ENCODE peak calls at places on chromosomes 4 and X, in four cellular contexts. One of them, this sample, is unnamed.
A peak's percentile ranks its signal among the peaks of the same experiment; 100 is the strongest.

GRCh38 chrX:2345562-2345961 is 155.2 kb downstream of the DHRSX start:
- DNase-seq in H9: no peak
- DNase-seq in IMR-90: no peak
- DNase-seq in H1: no peak
- DNase-seq in this sample: no peak

GRCh38 chr4:122163301-122163700 is 11.2 kb downstream of the BLTP1 start:
- DNase-seq in H9: no peak
- DNase-seq in IMR-90: no peak
- DNase-seq in H1: no peak
- DNase-seq in this sample: no peak

GRCh38 chr4:6910340-6910959 is 824 bp downstream of the TBC1D14 start:
- DNase-seq in H9: no peak
- DNase-seq in IMR-90: no peak
- DNase-seq in H1: no peak
- DNase-seq in this sample: peak; percentile 58

GRCh38 chr4:12041828-12042227 is 613.1 kb upstream of the HS3ST1 start:
- DNase-seq in H9: no peak
- DNase-seq in IMR-90: no peak
- DNase-seq in H1: no peak
- DNase-seq in this sample: peak; percentile 46

GRCh38 chr4:14908635-14909034 is 93.6 kb upstream of the CPEB2 start:
- DNase-seq in H9: no peak
- DNase-seq in IMR-90: peak; percentile 33
- DNase-seq in H1: no peak
- DNase-seq in this sample: no peak

GRCh38 chrX:122866527-122866926 is 317.6 kb upstream of the GRIA3 start:
- DNase-seq in H9: no peak
- DNase-seq in IMR-90: peak; percentile 17
- DNase-seq in H1: no peak
- DNase-seq in this sample: no peak

GRCh38 chrX:7086384-7086783 is 61.1 kb upstream of the STS start:
- DNase-seq in H9: no peak
- DNase-seq in IMR-90: no peak
- DNase-seq in H1: no peak
- DNase-seq in this sample: peak; percentile 12

GRCh38 chrX:49209434-49210251 is 9.7 kb upstream of the SYP start:
- DNase-seq in H9: peak; percentile 73
- DNase-seq in IMR-90: no peak
- DNase-seq in H1: no peak
- DNase-seq in this sample: peak; percentile 83

GRCh38 chrX:100353326-100353725 is 56.7 kb downstream of the PCDH19 start:
- DNase-seq in H9: no peak
- DNase-seq in IMR-90: no peak
- DNase-seq in H1: no peak
- DNase-seq in this sample: no peak

GRCh38 chrX:77061022-77061421 is 386.2 kb upstream of the FGF16 start:
- DNase-seq in H9: no peak
- DNase-seq in IMR-90: no peak
- DNase-seq in H1: no peak
- DNase-seq in this sample: no peak

GRCh38 chr4:82784615-82785247 is 13.9 kb downstream of the SCD5 start:
- DNase-seq in H9: peak; percentile 28
- DNase-seq in IMR-90: peak; percentile 67
- DNase-seq in H1: no peak
- DNase-seq in this sample: no peak

GRCh38 chrX:132488819-132489255 is at the start of gene MBNL3:
- DNase-seq in H9: peak; percentile 67
- DNase-seq in IMR-90: peak; percentile 5
- DNase-seq in H1: no peak
- DNase-seq in this sample: peak; percentile 74

GRCh38 chr4:60743654-60744053 is 456.5 kb upstream of the ADGRL3 start:
- DNase-seq in H9: no peak
- DNase-seq in IMR-90: no peak
- DNase-seq in H1: no peak
- DNase-seq in this sample: peak; percentile 37

GRCh38 chrX:32448320-32448719 is 763.0 kb downstream of the DMD start:
- DNase-seq in H9: no peak
- DNase-seq in IMR-90: no peak
- DNase-seq in H1: no peak
- DNase-seq in this sample: no peak

GRCh38 chrX:100895365-100896075 is 21.4 kb upstream of the NOX1 start:
- DNase-seq in H9: peak; percentile 52
- DNase-seq in IMR-90: peak; percentile 44
- DNase-seq in H1: no peak
- DNase-seq in this sample: peak; percentile 63

GRCh38 chrX:2608638-2609430 is 82.3 kb upstream of the CD99 start:
- DNase-seq in H9: peak; percentile 84
- DNase-seq in IMR-90: peak; percentile 72
- DNase-seq in H1: peak; percentile 58
- DNase-seq in this sample: peak; percentile 91

GRCh38 chr4:8913121-8913857 is 41.6 kb upstream of the HMX1 start:
- DNase-seq in H9: no peak
- DNase-seq in IMR-90: no peak
- DNase-seq in H1: no peak
- DNase-seq in this sample: no peak

GRCh38 chr4:140237616-140238352 is 83.8 kb upstream of the MAML3 start:
- DNase-seq in H9: peak; percentile 90
- DNase-seq in IMR-90: peak; percentile 93
- DNase-seq in H1: peak; percentile 72
- DNase-seq in this sample: peak; percentile 94

GRCh38 chrX:22748093-22748999 is 251.4 kb upstream of the DDX53 start:
- DNase-seq in H9: peak; percentile 53
- DNase-seq in IMR-90: peak; percentile 47
- DNase-seq in H1: peak; percentile 9
- DNase-seq in this sample: peak; percentile 46

GRCh38 chr4:48109413-48110263 is 24.4 kb downstream of the TXK start:
- DNase-seq in H9: no peak
- DNase-seq in IMR-90: peak; percentile 40
- DNase-seq in H1: no peak
- DNase-seq in this sample: peak; percentile 83

GRCh38 chr4:25619601-25620000 is 36.0 kb upstream of the SLC34A2 start:
- DNase-seq in H9: no peak
- DNase-seq in IMR-90: no peak
- DNase-seq in H1: no peak
- DNase-seq in this sample: no peak

GRCh38 chrX:13764765-13765164 is 30.2 kb downstream of the OFD1 start:
- DNase-seq in H9: peak; percentile 69
- DNase-seq in IMR-90: no peak
- DNase-seq in H1: no peak
- DNase-seq in this sample: peak; percentile 58

GRCh38 chr4:182367153-182367552 is 124.0 kb downstream of the TENM3 start:
- DNase-seq in H9: no peak
- DNase-seq in IMR-90: no peak
- DNase-seq in H1: no peak
- DNase-seq in this sample: no peak

GRCh38 chrX:40098264-40099045 is 697 bp upstream of the BCOR start:
- DNase-seq in H9: peak; percentile 80
- DNase-seq in IMR-90: no peak
- DNase-seq in H1: no peak
- DNase-seq in this sample: peak; percentile 86

GRCh38 chr4:38275331-38275821 is 315.2 kb downstream of the PTTG2 start:
- DNase-seq in H9: no peak
- DNase-seq in IMR-90: no peak
- DNase-seq in H1: no peak
- DNase-seq in this sample: peak; percentile 41

GRCh38 chrX:20452487-20452886 is 185.8 kb upstream of the RPS6KA3 start:
- DNase-seq in H9: no peak
- DNase-seq in IMR-90: no peak
- DNase-seq in H1: no peak
- DNase-seq in this sample: no peak

GRCh38 chrX:9535101-9535500 is 70.2 kb downstream of the TBL1X start:
- DNase-seq in H9: no peak
- DNase-seq in IMR-90: peak; percentile 35
- DNase-seq in H1: no peak
- DNase-seq in this sample: no peak

GRCh38 chr4:52290468-52290867 is 239.4 kb downstream of the SPATA18 start:
- DNase-seq in H9: no peak
- DNase-seq in IMR-90: no peak
- DNase-seq in H1: no peak
- DNase-seq in this sample: no peak

GRCh38 chr4:113106076-113106475 is 56.6 kb downstream of the ANK2 start:
- DNase-seq in H9: no peak
- DNase-seq in IMR-90: peak; percentile 40
- DNase-seq in H1: no peak
- DNase-seq in this sample: peak; percentile 54

GRCh38 chrX:133985164-133986007 is at the start of gene GPC3:
- DNase-seq in H9: peak; percentile 83
- DNase-seq in IMR-90: peak; percentile 0
- DNase-seq in H1: peak; percentile 29
- DNase-seq in this sample: peak; percentile 81

GRCh38 chr4:90064196-90064595 is 63.0 kb upstream of the CCSER1 start:
- DNase-seq in H9: no peak
- DNase-seq in IMR-90: no peak
- DNase-seq in H1: no peak
- DNase-seq in this sample: no peak

GRCh38 chrX:110741213-110741796 is 54.3 kb downstream of the CHRDL1 start:
- DNase-seq in H9: peak; percentile 48
- DNase-seq in IMR-90: peak; percentile 73
- DNase-seq in H1: no peak
- DNase-seq in this sample: peak; percentile 49

GRCh38 chr4:155371432-155372043 is 5.2 kb downstream of the MAP9 start:
- DNase-seq in H9: no peak
- DNase-seq in IMR-90: peak; percentile 21
- DNase-seq in H1: no peak
- DNase-seq in this sample: peak; percentile 24

GRCh38 chr4:155377281-155377680 is 516 bp upstream of the MAP9 start:
- DNase-seq in H9: no peak
- DNase-seq in IMR-90: peak; percentile 15
- DNase-seq in H1: no peak
- DNase-seq in this sample: no peak

GRCh38 chr4:155376387-155377268 is at the start of gene MAP9:
- DNase-seq in H9: peak; percentile 99
- DNase-seq in IMR-90: peak; percentile 93
- DNase-seq in H1: peak; percentile 92
- DNase-seq in this sample: peak; percentile 100
- H3K23ac ChIP-seq in H9: no peak within 1 kb of the TSS
- H3K23ac ChIP-seq in IMR-90: peak within 1 kb of the TSS; percentile 46
- H3K23ac ChIP-seq in H1: no peak within 1 kb of the TSS
- H3K23ac ChIP-seq in this sample: no peak within 1 kb of the TSS

GRCh38 chrX:139293991-139294390 is 236.5 kb upstream of the F9 start:
- DNase-seq in H9: no peak
- DNase-seq in IMR-90: no peak
- DNase-seq in H1: no peak
- DNase-seq in this sample: no peak

GRCh38 chrX:139286342-139286741 is 244.2 kb upstream of the F9 start:
- DNase-seq in H9: no peak
- DNase-seq in IMR-90: no peak
- DNase-seq in H1: no peak
- DNase-seq in this sample: no peak

GRCh38 chrX:139287155-139287924 is 243.2 kb upstream of the F9 start:
- DNase-seq in H9: no peak
- DNase-seq in IMR-90: no peak
- DNase-seq in H1: no peak
- DNase-seq in this sample: no peak

GRCh38 chrX:139290310-139290709 is 240.2 kb upstream of the F9 start:
- DNase-seq in H9: no peak
- DNase-seq in IMR-90: no peak
- DNase-seq in H1: no peak
- DNase-seq in this sample: no peak
- H3K56ac ChIP-seq in H9: no peak overlapping the region
- H3K56ac ChIP-seq in IMR-90: no peak overlapping the region
- H3K56ac ChIP-seq in H1: no peak overlapping the region
- H3K56ac ChIP-seq in this sample: no peak overlapping the region

DNA sequence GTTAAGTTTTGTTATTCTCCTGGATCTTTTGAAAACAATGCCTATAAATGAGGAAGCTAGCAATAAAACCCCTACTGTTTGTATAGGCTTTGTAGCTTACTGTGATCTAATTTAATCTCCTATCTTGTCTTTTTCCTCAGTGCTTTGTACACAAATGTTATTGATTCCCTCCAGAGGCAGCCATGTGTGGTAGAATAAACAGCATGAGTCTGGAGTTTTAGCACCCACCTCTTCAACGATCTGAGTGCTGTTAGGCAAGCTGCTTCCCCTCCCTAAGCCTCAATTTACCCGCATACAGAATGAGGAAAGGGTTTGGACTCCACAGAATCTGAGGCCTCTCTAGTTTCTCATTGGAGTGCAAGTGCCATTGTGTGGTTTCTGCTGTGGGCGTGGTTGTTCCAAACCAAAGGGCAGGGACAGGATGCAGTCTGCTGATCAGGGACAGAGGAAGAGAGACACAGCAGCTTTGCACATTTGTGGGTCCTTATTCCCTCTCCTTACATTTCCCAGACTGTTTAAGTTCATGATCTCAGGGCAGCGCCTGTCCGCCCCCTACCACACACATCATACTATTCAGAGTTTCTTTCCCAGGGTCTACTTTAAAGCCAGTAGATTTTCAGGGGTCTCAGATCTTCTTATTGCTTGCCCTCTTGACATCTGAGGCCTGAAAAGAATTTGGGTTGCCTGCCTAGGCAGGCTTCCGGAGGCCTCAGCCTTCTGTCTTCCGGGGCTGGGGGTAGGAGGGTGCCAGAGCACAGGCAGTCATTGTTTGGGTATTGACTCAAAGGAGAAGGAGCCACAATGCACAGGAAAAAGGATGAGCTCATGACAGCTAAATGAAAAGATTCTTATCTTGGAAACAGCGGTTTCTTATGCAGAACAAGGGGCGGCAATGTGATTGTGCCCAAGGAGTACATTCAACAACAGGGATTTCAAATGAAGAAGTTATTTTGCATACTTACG is 114.9 kb upstream of the TEX13D start:
- DNase-seq in H9: peak; percentile 52
- DNase-seq in IMR-90: no peak
- DNase-seq in H1: no peak
- DNase-seq in this sample: peak; percentile 91
- H4K8ac ChIP-seq in H9: no peak overlapping the region
- H4K8ac ChIP-seq in IMR-90: no peak overlapping the region
- H4K8ac ChIP-seq in H1: no peak overlapping the region
- H4K8ac ChIP-seq in this sample: no peak overlapping the region

DNA sequence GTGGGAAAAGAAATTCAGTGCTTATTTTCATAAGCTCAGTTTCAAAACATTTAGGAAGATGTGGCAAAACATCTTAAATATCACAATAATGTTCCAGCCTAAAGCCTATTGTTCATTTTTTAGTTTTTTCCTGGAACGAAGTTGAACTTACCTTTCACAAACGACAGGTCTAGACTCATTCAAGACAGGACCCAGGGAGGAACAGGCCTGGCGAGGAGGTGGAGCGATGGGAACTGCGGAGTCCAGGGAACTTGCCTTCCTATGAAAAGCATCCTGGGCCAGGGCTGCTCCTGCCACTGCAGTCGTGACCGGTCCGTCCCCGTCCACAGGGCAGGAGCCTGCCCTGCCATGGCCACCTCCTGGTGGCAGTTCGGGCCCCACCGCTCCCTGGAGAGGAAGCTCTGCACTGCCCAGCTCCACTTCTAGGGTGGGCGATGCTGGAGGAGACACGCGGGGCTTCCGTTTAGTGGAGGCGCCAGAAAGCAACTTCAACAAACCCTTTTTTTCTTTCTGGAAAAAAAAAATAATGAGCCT is 96.7 kb upstream of the CBR4 start:
- DNase-seq in H9: no peak
- DNase-seq in IMR-90: no peak
- DNase-seq in H1: no peak
- DNase-seq in this sample: no peak
- H3K23ac ChIP-seq in H9: no peak overlapping the region
- H3K23ac ChIP-seq in IMR-90: no peak overlapping the region
- H3K23ac ChIP-seq in H1: no peak overlapping the region
- H3K23ac ChIP-seq in this sample: no peak overlapping the region

This sample was measured in mesendoderm.